ENCODE peak calls at places on chromosomes 7 and 10, in six cellular contexts. E is fibroblast of mammary gland; D is MCF 10A; N is epithelial cell of esophagus; Q is fibroblast of lung; L is activated CD8-positive, alpha-beta T cell treated with anti-CD3 and anti-CD28 coated beads for 36 hours. K is an unnamed sample.

GRCh38 chr10:89475567-89475966 is 59.8 kb downstream of the SLC16A12 start:
- DNase-seq in E (peak), D (no peak), N (no peak), Q (peak), L (no peak), K (no peak)

GRCh38 chr10:124279298-124279697 is 139.4 kb downstream of the OAT start:
- DNase-seq in E (no peak), D (no peak), N (no peak), Q (no peak), L (no peak), K (no peak)

GRCh38 chr10:92691591-92692084 is 1.9 kb downstream of the HHEX start:
- DNase-seq in E (no peak), D (no peak), N (no peak), Q (no peak), L (peak), K (peak)

GRCh38 chr7:112995091-112995824 is 91.4 kb downstream of the GPR85 start:
- DNase-seq in E (peak), D (peak), N (peak), Q (peak), L (no peak), K (no peak)

GRCh38 chr10:93445097-93445960 is 36.8 kb downstream of the MYOF start:
- DNase-seq in E (peak), D (peak), N (peak), Q (peak), L (no peak), K (no peak)

GRCh38 chr7:25951414-25952276 is 200.4 kb upstream of the NFE2L3 start:
- DNase-seq in E (no peak), D (no peak), N (no peak), Q (no peak), L (no peak), K (no peak)

GRCh38 chr7:44121761-44122420 is 1.5 kb downstream of the POLD2 start:
- DNase-seq in E (no peak), D (no peak), N (no peak), Q (no peak), L (no peak), K (no peak)

GRCh38 chr7:137329411-137329810 is 14.1 kb downstream of the PTN start:
- DNase-seq in E (no peak), D (no peak), N (no peak), Q (peak), L (no peak), K (no peak)

GRCh38 chr7:636396-636795 is 90.1 kb upstream of the DNAAF5 start:
- DNase-seq in E (no peak), D (peak), N (no peak), Q (peak), L (peak), K (no peak)

GRCh38 chr10:72297281-72297967 is 23.7 kb downstream of the DDIT4 start:
- DNase-seq in E (peak), D (peak), N (peak), Q (peak), L (peak), K (peak)

GRCh38 chr7:131504157-131504899 is 52.1 kb downstream of the PODXL start:
- DNase-seq in E (no peak), D (no peak), N (no peak), Q (no peak), L (no peak), K (no peak)

GRCh38 chr7:111329367-111330234 is 232.7 kb downstream of the IMMP2L start:
- DNase-seq in E (peak), D (peak), N (peak), Q (peak), L (no peak), K (no peak)
- TF ChIP-seq CTCF in E (no peak), D (peak), N (no peak), Q (no peak), L (no peak), K (no peak)

GRCh38 chr10:132058111-132058745 is 7.5 kb upstream of the JAKMIP3 start:
- DNase-seq in E (no peak), D (no peak), N (no peak), Q (no peak), L (peak), K (no peak)

GRCh38 chr10:132061465-132062180 is 4.1 kb upstream of the JAKMIP3 start:
- DNase-seq in E (no peak), D (no peak), N (no peak), Q (no peak), L (no peak), K (no peak)

GRCh38 chr10:132061030-132061429 is 4.7 kb upstream of the JAKMIP3 start:
- DNase-seq in E (no peak), D (no peak), N (no peak), Q (no peak), L (no peak), K (no peak)

GRCh38 chr10:132058793-132059759 is 6.7 kb upstream of the JAKMIP3 start:
- DNase-seq in E (no peak), D (no peak), N (no peak), Q (no peak), L (no peak), K (no peak)

GRCh38 chr10:132059760-132060508 is 5.8 kb upstream of the JAKMIP3 start:
- DNase-seq in E (no peak), D (no peak), N (no peak), Q (no peak), L (no peak), K (no peak)
- TF ChIP-seq CTCF in E (no peak), D (no peak), N (no peak), Q (no peak), L (no peak), K (no peak)

GRCh38 chr7:154640266-154640865 is 362.6 kb downstream of the PAXIP1 start:
- DNase-seq in E (no peak), D (no peak), N (no peak), Q (no peak), L (no peak), K (no peak)
- TF ChIP-seq CTCF in E (no peak), D (no peak), N (no peak), Q (no peak), L (no peak), K (no peak)

GRCh38 chr7:4960363-4960762 is 1.4 kb upstream of the MMD2 start:
- DNase-seq in E (no peak), D (no peak), N (no peak), Q (no peak), L (no peak), K (no peak)
- TF ChIP-seq CTCF in E (no peak), D (no peak), N (peak), Q (no peak), L (no peak), K (no peak)

K was measured in activated B cell treated with CpG ODN at 0.5 μM for 24 hours.